ENCODE peak calls at places on chromosome 16, in five cellular contexts. A is SIG-M5, N is NCI-H1436, Y is PC-9, W is mucosa of descending colon. P is an unnamed sample.

GRCh38 chr16:12320298-12320706 is 343.8 kb downstream of the SNX29 start:
- DNase-seq in A (no peak), N (no peak), Y (no peak), W (no peak), P (no peak)

GRCh38 chr16:70746040-70746707 is 54.8 kb downstream of the VAC14 start:
- DNase-seq in A (no peak), N (no peak), Y (peak; percentile 48), W (peak; percentile 62), P (peak; percentile 80)

GRCh38 chr16:65728172-65728571 is 606.3 kb upstream of the CDH11 start:
- DNase-seq in A (no peak), N (no peak), Y (no peak), W (no peak), P (no peak)

GRCh38 chr16:19330801-19331484 is 45.4 kb downstream of the CLEC19A start:
- DNase-seq in A (no peak), N (no peak), Y (peak; percentile 80), W (no peak), P (no peak)

GRCh38 chr16:2874584-2875362 is 8.2 kb upstream of the FLYWCH2 start:
- DNase-seq in A (no peak), N (peak; percentile 60), Y (peak; percentile 57), W (peak; percentile 84), P (peak; percentile 90)

GRCh38 chr16:58628845-58629680 is 563 bp downstream of the CNOT1 start:
- DNase-seq in A (peak; percentile 4), N (no peak), Y (no peak), W (peak; percentile 83), P (peak; percentile 79)

GRCh38 chr16:57798953-57799618 is 3.2 kb downstream of the KIFC3 start:
- DNase-seq in A (no peak), N (no peak), Y (no peak), W (peak; percentile 8), P (peak; percentile 29)

GRCh38 chr16:7335991-7336634 is 3.5 kb downstream of the RBFOX1 start:
- DNase-seq in A (no peak), N (no peak), Y (no peak), W (no peak), P (no peak)

GRCh38 chr16:31707743-31708335 is 165.8 kb upstream of the ZNF267 start:
- DNase-seq in A (no peak), N (no peak), Y (no peak), W (no peak), P (no peak)

GRCh38 chr16:85653226-85653917 is 35.4 kb downstream of the GINS2 start:
- DNase-seq in A (no peak), N (no peak), Y (no peak), W (no peak), P (no peak)

GRCh38 chr16:54171855-54172537 is 114.6 kb downstream of the IRX3 start:
- DNase-seq in A (no peak), N (no peak), Y (peak; percentile 46), W (no peak), P (no peak)

GRCh38 chr16:1745181-1745899 is 26.0 kb downstream of the NME3 start:
- DNase-seq in A (no peak), N (no peak), Y (peak; percentile 91), W (no peak), P (no peak)

GRCh38 chr16:86888240-86889044 is 310.1 kb downstream of the FOXL1 start:
- DNase-seq in A (no peak), N (no peak), Y (no peak), W (no peak), P (no peak)

GRCh38 chr16:65666132-65666869 is 544.4 kb upstream of the CDH11 start:
- DNase-seq in A (no peak), N (no peak), Y (no peak), W (no peak), P (no peak)

GRCh38 chr16:16934660-16935059 is 536.1 kb downstream of the XYLT1 start:
- DNase-seq in A (no peak), N (no peak), Y (no peak), W (no peak), P (no peak)

GRCh38 chr16:25079637-25080375 is 31.7 kb upstream of the LCMT1 start:
- DNase-seq in A (no peak), N (no peak), Y (no peak), W (no peak), P (no peak)

GRCh38 chr16:30060354-30061194 is 5.0 kb upstream of the ALDOA start:
- DNase-seq in A (no peak), N (no peak), Y (peak; percentile 83), W (no peak), P (no peak)

GRCh38 chr16:2061526-2061925 is 13.7 kb downstream of the TSC2 start:
- DNase-seq in A (no peak), N (no peak), Y (no peak), W (no peak), P (no peak)

GRCh38 chr16:11583171-11583570 is 3.5 kb downstream of the LITAF start:
- DNase-seq in A (no peak), N (no peak), Y (no peak), W (no peak), P (no peak)

P was measured in lower lobe of right lung.